ENCODE peak calls at places on chromosomes 12 and 14, in ten cellular contexts. E is PC-3; D is left lung; C is right atrium auricular region; K is effector memory CD4-positive, alpha-beta T cell; G is A549; I is right lobe of liver; M is upper lobe of right lung; O is pancreas; H is transverse colon. P is an unnamed sample.

GRCh38 chr12:13000616-13000934 is 510 bp upstream of the HEBP1 start:
- DNase-seq in E (peak; percentile 28), D (no peak), C (peak; percentile 76), K (no peak), G (peak; percentile 58), I (no peak), M (peak; percentile 81), O (no peak), H (no peak), P (no peak)

GRCh38 chr14:69937367-69937777 is 58.2 kb downstream of the SMOC1 start:
- DNase-seq in E (no peak), D (no peak), C (no peak), K (no peak), G (no peak), I (peak; percentile 69), M (no peak), O (no peak), H (no peak), P (no peak)

GRCh38 chr14:23641180-23641914 is 5.2 kb downstream of the DHRS2 start:
- DNase-seq in E (no peak), D (no peak), C (no peak), K (no peak), G (no peak), I (no peak), M (no peak), O (no peak), H (no peak), P (no peak)

GRCh38 chr12:48998497-48999353 is 450 bp downstream of the DDN start:
- DNase-seq in E (peak; percentile 24), D (no peak), C (no peak), K (no peak), G (no peak), I (no peak), M (no peak), O (no peak), H (peak; percentile 60), P (no peak)

GRCh38 chr12:80230068-80230467 is 130.7 kb downstream of the OTOGL start:
- DNase-seq in E (no peak), D (no peak), C (no peak), K (no peak), G (no peak), I (no peak), M (no peak), O (no peak), H (no peak), P (peak; percentile 81)

GRCh38 chr14:22412936-22413411 is 176.1 kb downstream of the DAD1 start:
- DNase-seq in E (no peak), D (no peak), C (no peak), K (no peak), G (no peak), I (no peak), M (no peak), O (no peak), H (no peak), P (peak; percentile 90)

GRCh38 chr14:62943202-62943601 is 102.1 kb downstream of the KCNH5 start:
- DNase-seq in E (no peak), D (no peak), C (no peak), K (no peak), G (no peak), I (no peak), M (no peak), O (no peak), H (no peak), P (peak; percentile 33)

GRCh38 chr12:107523760-107524558 is 161.6 kb upstream of the PWP1 start:
- DNase-seq in E (no peak), D (no peak), C (no peak), K (no peak), G (no peak), I (peak; percentile 63), M (no peak), O (no peak), H (no peak), P (no peak)

GRCh38 chr14:56378474-56378873 is 201.1 kb upstream of the TMEM260 start:
- DNase-seq in E (peak; percentile 75), D (no peak), C (no peak), K (no peak), G (no peak), I (no peak), M (no peak), O (no peak), H (no peak), P (no peak)

GRCh38 chr14:56378046-56378445 is 201.6 kb upstream of the TMEM260 start:
- DNase-seq in E (no peak), D (no peak), C (no peak), K (no peak), G (no peak), I (no peak), M (no peak), O (no peak), H (no peak), P (no peak)

GRCh38 chr14:56374421-56374820 is 205.2 kb upstream of the TMEM260 start:
- DNase-seq in E (no peak), D (no peak), C (no peak), K (no peak), G (no peak), I (no peak), M (no peak), O (no peak), H (no peak), P (no peak)

GRCh38 chr14:56379956-56380355 is 199.6 kb upstream of the TMEM260 start:
- DNase-seq in E (no peak), D (no peak), C (no peak), K (no peak), G (no peak), I (no peak), M (no peak), O (no peak), H (no peak), P (no peak)
- H3K4me1 ChIP-seq in E (peaks cover 9% of the 10 kb centered on the region), D (peaks cover 8% of the 10 kb centered on the region), C (no peaks in the 10 kb centered on the region), K (no peaks in the 10 kb centered on the region), G (no peaks in the 10 kb centered on the region), I (no peaks in the 10 kb centered on the region), M (peaks cover 12% of the 10 kb centered on the region), O (no peaks in the 10 kb centered on the region), H (no peaks in the 10 kb centered on the region), P (no peaks in the 10 kb centered on the region)

GRCh38 chr14:90424686-90425255 is 27.9 kb downstream of the CALM1 start:
- DNase-seq in E (no peak), D (no peak), C (no peak), K (no peak), G (no peak), I (no peak), M (no peak), O (no peak), H (no peak), P (no peak)

GRCh38 chr14:90427848-90428426 is 31.1 kb downstream of the CALM1 start:
- DNase-seq in E (no peak), D (no peak), C (no peak), K (no peak), G (no peak), I (no peak), M (peak; percentile 59), O (no peak), H (no peak), P (no peak)

GRCh38 chr14:90426663-90427062 is 29.8 kb downstream of the CALM1 start:
- DNase-seq in E (no peak), D (no peak), C (peak; percentile 61), K (no peak), G (no peak), I (peak; percentile 67), M (no peak), O (no peak), H (peak; percentile 47), P (peak; percentile 46)

GRCh38 chr14:90425480-90425879 is 28.7 kb downstream of the CALM1 start:
- DNase-seq in E (no peak), D (no peak), C (no peak), K (no peak), G (no peak), I (no peak), M (no peak), O (no peak), H (no peak), P (no peak)

GRCh38 chr14:90426031-90426540 is 29.3 kb downstream of the CALM1 start:
- DNase-seq in E (no peak), D (no peak), C (no peak), K (no peak), G (no peak), I (no peak), M (no peak), O (no peak), H (no peak), P (no peak)
- H3K4me1 ChIP-seq in E (no peaks in the 10 kb centered on the region), D (peaks cover 8% of the 10 kb centered on the region), C (no peaks in the 10 kb centered on the region), K (no peaks in the 10 kb centered on the region), G (no peaks in the 10 kb centered on the region), I (no peaks in the 10 kb centered on the region), M (peaks cover 8% of the 10 kb centered on the region), O (no peaks in the 10 kb centered on the region), H (no peaks in the 10 kb centered on the region), P (no peaks in the 10 kb centered on the region)

DNA sequence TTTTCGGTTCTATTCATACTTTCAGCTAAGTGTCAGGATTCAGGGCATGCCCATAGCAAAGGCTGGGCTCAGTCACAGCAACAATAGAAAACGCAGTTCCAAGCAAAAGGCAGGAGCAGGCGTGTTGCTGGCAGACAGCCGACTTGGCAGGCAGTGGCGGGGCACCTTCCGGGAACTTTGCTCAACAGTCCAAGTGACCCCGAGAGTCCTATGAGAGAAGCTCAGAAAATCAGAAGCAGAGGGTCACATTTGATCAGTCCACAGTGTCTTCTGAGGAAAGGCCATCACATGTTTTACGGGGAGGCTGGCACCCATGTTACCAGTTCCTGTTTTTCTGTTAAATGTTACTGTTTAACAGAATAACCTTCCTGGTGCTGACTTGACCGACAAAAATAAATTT is 115.0 kb downstream of the DACT1 start:
- DNase-seq in E (no peak), D (peak; percentile 90), C (peak; percentile 88), K (no peak), G (peak; percentile 21), I (peak; percentile 93), M (peak; percentile 91), O (peak; percentile 89), H (peak; percentile 91), P (no peak)
- H3K4me1 ChIP-seq in E (peaks cover 33% of the 10 kb centered on the region), D (peaks cover 46% of the 10 kb centered on the region), C (no peaks in the 10 kb centered on the region), K (no peaks in the 10 kb centered on the region), G (peaks cover 42% of the 10 kb centered on the region), I (peaks cover 13% of the 10 kb centered on the region), M (peaks cover 51% of the 10 kb centered on the region), O (peaks cover 12% of the 10 kb centered on the region), H (peaks cover 43% of the 10 kb centered on the region), P (no peaks in the 10 kb centered on the region)

GRCh38 chr12:54529581-54529980 is 19.8 kb upstream of the PDE1B start:
- DNase-seq in E (no peak), D (no peak), C (no peak), K (no peak), G (no peak), I (no peak), M (no peak), O (no peak), H (no peak), P (no peak)

GRCh38 chr12:54523637-54524036 is 25.8 kb upstream of the PDE1B start:
- DNase-seq in E (no peak), D (no peak), C (no peak), K (no peak), G (no peak), I (no peak), M (no peak), O (no peak), H (no peak), P (no peak)

GRCh38 chr12:54525383-54525782 is 24.0 kb upstream of the PDE1B start:
- DNase-seq in E (no peak), D (no peak), C (no peak), K (no peak), G (no peak), I (no peak), M (no peak), O (no peak), H (no peak), P (no peak)

GRCh38 chr12:54526800-54527630 is 22.4 kb upstream of the PDE1B start:
- DNase-seq in E (peak; percentile 44), D (no peak), C (no peak), K (no peak), G (no peak), I (no peak), M (no peak), O (no peak), H (peak; percentile 25), P (peak; percentile 72)

GRCh38 chr12:54527631-54527929 is 21.8 kb upstream of the PDE1B start:
- DNase-seq in E (no peak), D (no peak), C (no peak), K (no peak), G (no peak), I (no peak), M (no peak), O (no peak), H (no peak), P (no peak)
- H3K4me1 ChIP-seq in E (no peaks in the 10 kb centered on the region), D (peaks cover 7% of the 10 kb centered on the region), C (no peaks in the 10 kb centered on the region), K (no peaks in the 10 kb centered on the region), G (no peaks in the 10 kb centered on the region), I (peaks cover 16% of the 10 kb centered on the region), M (no peaks in the 10 kb centered on the region), O (no peaks in the 10 kb centered on the region), H (no peaks in the 10 kb centered on the region), P (no peaks in the 10 kb centered on the region)